ENCODE peak calls at places on chromosomes 13 and 19, in four cellular contexts. V is GM23248, K is PC-3, Z is hepatocyte. R is an unnamed sample.

GRCh38 chr13:102587916-102588315 is 8.9 kb upstream of the TPP2 start:
- DNase-seq in V (no peak), K (no peak), Z (no peak), R (no peak)

GRCh38 chr13:84896128-84896527 is 903.1 kb downstream of the SLITRK6 start:
- DNase-seq in K (peak), Z (peak), V (peak), R (peak)

GRCh38 chr13:98328511-98328910 is 151.4 kb upstream of the RNF113B start:
- DNase-seq in Z (no peak), V (no peak), K (no peak), R (no peak)

GRCh38 chr19:11692127-11692790 is 46.5 kb downstream of the ZNF823 start:
- DNase-seq in K (no peak), V (no peak), Z (no peak), R (no peak)

GRCh38 chr19:647566-648284 is 8.0 kb downstream of the FGF22 start:
- DNase-seq in Z (no peak), K (no peak), V (no peak), R (no peak)

GRCh38 chr19:55082023-55082851 is 6.6 kb downstream of the EPS8L1 start:
- DNase-seq in Z (peak), K (peak), V (peak), R (peak)

GRCh38 chr13:49679244-49679643 is 12.0 kb downstream of the EBPL start:
- DNase-seq in Z (peak), K (no peak), V (peak), R (no peak)

GRCh38 chr13:92976657-92977056 is 249.9 kb upstream of the GPC6 start:
- DNase-seq in V (no peak), K (no peak), Z (no peak), R (no peak)

GRCh38 chr19:41330476-41330875 is 20.5 kb downstream of the CCDC97 start:
- DNase-seq in V (no peak), Z (no peak), K (no peak), R (no peak)

GRCh38 chr19:40224342-40225148 is 1.9 kb downstream of the CCNP start:
- DNase-seq in V (no peak), K (no peak), Z (no peak), R (no peak)

GRCh38 chr19:40228863-40229262 is 2.4 kb upstream of the CCNP start:
- DNase-seq in Z (no peak), K (no peak), V (no peak), R (no peak)

GRCh38 chr19:40223135-40223822 is 3.2 kb downstream of the CCNP start:
- DNase-seq in Z (no peak), K (peak), V (no peak), R (peak)

GRCh38 chr19:40228371-40228770 is 1.9 kb upstream of the CCNP start:
- DNase-seq in Z (no peak), V (no peak), K (no peak), R (no peak)

GRCh38 chr19:40225440-40226305 is 816 bp downstream of the CCNP start:
- DNase-seq in Z (no peak), K (no peak), V (peak), R (peak)
- TF ChIP-seq EZH2phosphoT487 in Z (no peak), K (no peak), V (no peak), R (no peak)

GRCh38 chr19:43774103-43774939 is 6.5 kb downstream of the KCNN4 start:
- DNase-seq in V (peak), Z (peak), K (no peak), R (peak)
- TF ChIP-seq EZH2 in V (no peak), Z (no peak), K (no peak), R (peak)

GRCh38 chr19:58196911-58197616 is 14.2 kb downstream of the ZNF274 start:
- DNase-seq in Z (no peak), V (peak), K (peak), R (peak)
- TF ChIP-seq EZH2phosphoT487 in Z (no peak), V (no peak), K (no peak), R (no peak)

GRCh38 chr19:50557009-50557613 is 11.1 kb downstream of the LRRC4B start:
- DNase-seq in Z (peak), V (no peak), K (no peak), R (peak)
- TF ChIP-seq EZH2 in Z (no peak), V (no peak), K (no peak), R (no peak)

DNA sequence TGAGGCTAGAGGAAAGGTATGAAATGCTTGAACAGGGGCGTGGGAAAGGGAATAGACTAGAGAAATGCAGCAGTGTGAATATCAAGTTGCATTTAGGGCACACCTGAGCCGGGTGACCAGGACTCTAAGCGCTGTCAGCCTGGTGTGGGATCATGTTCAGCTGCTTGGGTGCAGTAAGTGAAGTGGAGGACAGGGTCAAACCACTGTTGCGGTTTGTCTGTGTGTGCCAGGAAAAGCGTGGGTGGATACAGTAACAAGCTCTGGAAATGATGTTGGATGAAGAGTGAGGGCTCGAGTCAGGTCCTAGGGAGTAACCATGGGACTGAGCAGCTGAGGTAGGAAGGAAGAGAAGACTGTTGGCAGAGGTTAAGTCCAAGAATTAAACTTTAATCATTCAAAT is 15.8 kb downstream of the DGKH start:
- DNase-seq in K (no peak), Z (no peak), V (peak), R (no peak)
- TF ChIP-seq EZH2phosphoT487 in K (no peak), Z (no peak), V (no peak), R (no peak)

GRCh38 chr13:27918918-27919255 is 913 bp upstream of the PDX1 start:
- DNase-seq in V (no peak), Z (no peak), K (no peak), R (peak)
- TF ChIP-seq EZH2 in V (no peak), Z (no peak), K (no peak), R (no peak)

GRCh38 chr13:23865898-23866297 is 23.3 kb downstream of the MIPEP start:
- DNase-seq in V (no peak), K (no peak), Z (no peak), R (no peak)
- TF ChIP-seq EZH2phosphoT487 in V (no peak), K (no peak), Z (no peak), R (no peak)

GRCh38 chr13:101417043-101417406 is 717 bp upstream of the NALCN start:
- DNase-seq in Z (no peak), V (peak), K (peak), R (no peak)

GRCh38 chr13:101417501-101417900 is 1.2 kb upstream of the NALCN start:
- DNase-seq in Z (no peak), V (no peak), K (no peak), R (no peak)

GRCh38 chr13:101412076-101412475 is 4.2 kb downstream of the NALCN start:
- DNase-seq in K (no peak), V (no peak), Z (no peak), R (no peak)

GRCh38 chr13:101415358-101416174 is 742 bp downstream of the NALCN start:
- DNase-seq in V (peak), K (no peak), Z (no peak), R (peak)

GRCh38 chr13:101416181-101417042 is at the start of gene NALCN:
- DNase-seq in K (peak), Z (peak), V (peak), R (peak)
- TF ChIP-seq EZH2 in K (no peak), Z (peak), V (no peak), R (peak)

GRCh38 chr13:23799945-23800344 is 89.3 kb downstream of the MIPEP start:
- DNase-seq in V (no peak), Z (no peak), K (no peak), R (no peak)
- TF ChIP-seq EZH2phosphoT487 in V (no peak), Z (no peak), K (no peak), R (no peak)

GRCh38 chr13:57633141-57633949 is 1.8 kb downstream of the PCDH17 start:
- DNase-seq in Z (peak), V (peak), K (no peak), R (peak)
- TF ChIP-seq EZH2 in Z (no peak), V (no peak), K (no peak), R (no peak)

R was measured in GM23338.